ENCODE peak calls at places on chromosome 17, in four cellular contexts. Q, F, O and N are unnamed samples.

GRCh38 chr17:78617371-78618061 is 40.3 kb upstream of the DNAH17 start:
- DNase-seq in Q (no peak), F (no peak), O (no peak), N (no peak)

GRCh38 chr17:79811036-79811887 is 14.4 kb upstream of the CBX8 start:
- DNase-seq in Q (no peak), F (peak; percentile 56), O (peak; percentile 35), N (no peak)

GRCh38 chr17:14437176-14437575 is 136.3 kb downstream of the HS3ST3B1 start:
- DNase-seq in Q (no peak), F (no peak), O (no peak), N (no peak)

GRCh38 chr17:77428901-77429734 is 288.3 kb downstream of the SEC14L1 start:
- DNase-seq in Q (no peak), F (no peak), O (no peak), N (no peak)

GRCh38 chr17:42653179-42654124 is 5.6 kb upstream of the TUBG2 start:
- DNase-seq in Q (no peak), F (no peak), O (peak; percentile 73), N (no peak)

GRCh38 chr17:50909765-50910661 is 43.9 kb upstream of the TOB1 start:
- DNase-seq in Q (peak; percentile 65), F (no peak), O (no peak), N (no peak)

GRCh38 chr17:43350888-43351361 is 47.9 kb upstream of the ARL4D start:
- DNase-seq in Q (no peak), F (no peak), O (no peak), N (no peak)

GRCh38 chr17:41663451-41664171 is 25.1 kb upstream of the EIF1 start:
- DNase-seq in Q (no peak), F (no peak), O (no peak), N (no peak)

GRCh38 chr17:7711356-7711755 is 6.2 kb upstream of the DNAH2 start:
- DNase-seq in Q (no peak), F (no peak), O (no peak), N (no peak)

GRCh38 chr17:74259667-74260524 is 14.1 kb upstream of the DNAI2 start:
- DNase-seq in Q (no peak), F (no peak), O (no peak), N (no peak)

GRCh38 chr17:29063992-29064391 is 21.1 kb downstream of the PIPOX start:
- DNase-seq in Q (no peak), F (no peak), O (no peak), N (no peak)

GRCh38 chr17:46035112-46035818 is 36.2 kb downstream of the STH start:
- DNase-seq in Q (no peak), F (no peak), O (no peak), N (no peak)

GRCh38 chr17:81152288-81152848 is 12.9 kb upstream of the PVALEF start:
- DNase-seq in Q (no peak), F (no peak), O (no peak), N (no peak)

GRCh38 chr17:79702550-79703236 is 28.1 kb upstream of the ENPP7 start:
- DNase-seq in Q (no peak), F (no peak), O (no peak), N (no peak)

GRCh38 chr17:16470302-16470701 is 21.7 kb downstream of the LRRC75A start:
- DNase-seq in Q (no peak), F (no peak), O (no peak), N (no peak)

GRCh38 chr17:6701719-6702118 is 11.4 kb downstream of the SLC13A5 start:
- DNase-seq in Q (no peak), F (peak; percentile 34), O (peak; percentile 39), N (no peak)

GRCh38 chr17:27651411-27652345 is 20.7 kb downstream of the LGALS9 start:
- DNase-seq in Q (peak; percentile 65), F (peak; percentile 53), O (peak; percentile 67), N (peak; percentile 71)